ENCODE peak calls at places on chromosomes 5 and 9, in five cellular contexts. One of them, this sample, is unnamed.

GRCh38 chr9:120931278-120932085 is 4.9 kb upstream of the TRAF1 start:
- DNase-seq in AG09309: no peak
- DNase-seq in mammary epithelial cell: peak
- DNase-seq in H1: no peak
- DNase-seq in fibroblast of mammary gland: peak
- DNase-seq in this sample: peak

GRCh38 chr5:73135429-73136276 is 15.3 kb downstream of the TMEM171 start:
- DNase-seq in AG09309: peak
- DNase-seq in mammary epithelial cell: peak
- DNase-seq in H1: no peak
- DNase-seq in fibroblast of mammary gland: peak
- DNase-seq in this sample: peak

GRCh38 chr5:75050415-75050814 is 1.9 kb downstream of the GCNT4 start:
- DNase-seq in AG09309: no peak
- DNase-seq in mammary epithelial cell: no peak
- DNase-seq in H1: no peak
- DNase-seq in fibroblast of mammary gland: peak
- DNase-seq in this sample: peak

GRCh38 chr5:95727764-95728191 is 3.4 kb upstream of the RHOBTB3 start:
- DNase-seq in AG09309: no peak
- DNase-seq in mammary epithelial cell: peak
- DNase-seq in H1: no peak
- DNase-seq in fibroblast of mammary gland: peak
- DNase-seq in this sample: peak

GRCh38 chr9:18490591-18491370 is 16.8 kb downstream of the ADAMTSL1 start:
- DNase-seq in AG09309: peak
- DNase-seq in mammary epithelial cell: peak
- DNase-seq in H1: no peak
- DNase-seq in fibroblast of mammary gland: peak
- DNase-seq in this sample: peak

GRCh38 chr5:176721509-176721908 is 74.2 kb downstream of the TSPAN17 start:
- DNase-seq in AG09309: no peak
- DNase-seq in mammary epithelial cell: no peak
- DNase-seq in H1: no peak
- DNase-seq in fibroblast of mammary gland: no peak
- DNase-seq in this sample: no peak

GRCh38 chr9:117704597-117704996 is 394 bp downstream of the TLR4 start:
- DNase-seq in AG09309: no peak
- DNase-seq in mammary epithelial cell: peak
- DNase-seq in H1: no peak
- DNase-seq in fibroblast of mammary gland: no peak
- DNase-seq in this sample: no peak

GRCh38 chr9:33661186-33661585 is 134.2 kb upstream of the PRSS3 start:
- DNase-seq in AG09309: no peak
- DNase-seq in mammary epithelial cell: no peak
- DNase-seq in H1: no peak
- DNase-seq in fibroblast of mammary gland: peak
- DNase-seq in this sample: peak

GRCh38 chr5:172235827-172236749 is 42.1 kb downstream of the EFCAB9 start:
- DNase-seq in AG09309: no peak
- DNase-seq in mammary epithelial cell: no peak
- DNase-seq in H1: no peak
- DNase-seq in fibroblast of mammary gland: peak
- DNase-seq in this sample: peak

GRCh38 chr9:19913151-19913550 is 124.3 kb upstream of the SLC24A2 start:
- DNase-seq in AG09309: no peak
- DNase-seq in mammary epithelial cell: peak
- DNase-seq in H1: no peak
- DNase-seq in fibroblast of mammary gland: no peak
- DNase-seq in this sample: no peak

GRCh38 chr5:145260670-145261069 is 574.5 kb downstream of the PRELID2 start:
- DNase-seq in AG09309: no peak
- DNase-seq in mammary epithelial cell: no peak
- DNase-seq in H1: no peak
- DNase-seq in fibroblast of mammary gland: no peak
- DNase-seq in this sample: no peak

GRCh38 chr9:105930007-105930627 is 235.8 kb downstream of the TMEM38B start:
- DNase-seq in AG09309: no peak
- DNase-seq in mammary epithelial cell: no peak
- DNase-seq in H1: no peak
- DNase-seq in fibroblast of mammary gland: no peak
- DNase-seq in this sample: no peak

GRCh38 chr5:60699549-60700346 is at the start of gene DEPDC1B:
- DNase-seq in AG09309: peak
- DNase-seq in mammary epithelial cell: peak
- DNase-seq in H1: peak
- DNase-seq in fibroblast of mammary gland: peak
- DNase-seq in this sample: peak

GRCh38 chr5:78569441-78569840 is 79.1 kb downstream of the LHFPL2 start:
- DNase-seq in AG09309: peak
- DNase-seq in mammary epithelial cell: no peak
- DNase-seq in H1: no peak
- DNase-seq in fibroblast of mammary gland: peak
- DNase-seq in this sample: no peak

GRCh38 chr9:129665008-129665771 is at the start of gene PRRX2:
- DNase-seq in AG09309: no peak
- DNase-seq in mammary epithelial cell: no peak
- DNase-seq in H1: no peak
- DNase-seq in fibroblast of mammary gland: no peak
- DNase-seq in this sample: peak

GRCh38 chr5:423233-423565 is 19.8 kb upstream of the EXOC3 start:
- DNase-seq in AG09309: no peak
- DNase-seq in mammary epithelial cell: no peak
- DNase-seq in H1: no peak
- DNase-seq in fibroblast of mammary gland: no peak
- DNase-seq in this sample: no peak

GRCh38 chr5:157949520-157949919 is 90.6 kb upstream of the CLINT1 start:
- DNase-seq in AG09309: no peak
- DNase-seq in mammary epithelial cell: no peak
- DNase-seq in H1: no peak
- DNase-seq in fibroblast of mammary gland: no peak
- DNase-seq in this sample: no peak

GRCh38 chr9:16811987-16812685 is 58.3 kb downstream of the BNC2 start:
- DNase-seq in AG09309: no peak
- DNase-seq in mammary epithelial cell: no peak
- DNase-seq in H1: no peak
- DNase-seq in fibroblast of mammary gland: no peak
- DNase-seq in this sample: no peak

GRCh38 chr9:136003356-136004218 is 42.4 kb upstream of the UBAC1 start:
- DNase-seq in AG09309: no peak
- DNase-seq in mammary epithelial cell: no peak
- DNase-seq in H1: no peak
- DNase-seq in fibroblast of mammary gland: no peak
- DNase-seq in this sample: no peak

GRCh38 chr5:168851902-168852321 is 272.7 kb upstream of the PANK3 start:
- DNase-seq in AG09309: peak
- DNase-seq in mammary epithelial cell: peak
- DNase-seq in H1: no peak
- DNase-seq in fibroblast of mammary gland: peak
- DNase-seq in this sample: peak

GRCh38 chr9:21580636-21581353 is 98.7 kb upstream of the IFNE start:
- DNase-seq in AG09309: no peak
- DNase-seq in mammary epithelial cell: no peak
- DNase-seq in H1: no peak
- DNase-seq in fibroblast of mammary gland: no peak
- DNase-seq in this sample: no peak

GRCh38 chr9:96654450-96655197 is 493 bp downstream of the PRXL2C start:
- DNase-seq in AG09309: peak
- DNase-seq in mammary epithelial cell: peak
- DNase-seq in H1: no peak
- DNase-seq in fibroblast of mammary gland: peak
- DNase-seq in this sample: peak

GRCh38 chr9:135641047-135641446 is 1.7 kb upstream of the GLT6D1 start:
- DNase-seq in AG09309: no peak
- DNase-seq in mammary epithelial cell: no peak
- DNase-seq in H1: no peak
- DNase-seq in fibroblast of mammary gland: no peak
- DNase-seq in this sample: no peak

GRCh38 chr5:91255396-91256141 is 127.5 kb downstream of the ARRDC3 start:
- DNase-seq in AG09309: no peak
- DNase-seq in mammary epithelial cell: no peak
- DNase-seq in H1: no peak
- DNase-seq in fibroblast of mammary gland: no peak
- DNase-seq in this sample: no peak

GRCh38 chr5:72508241-72509170 is 1.3 kb upstream of the ZNF366 start:
- DNase-seq in AG09309: no peak
- DNase-seq in mammary epithelial cell: no peak
- DNase-seq in H1: no peak
- DNase-seq in fibroblast of mammary gland: no peak
- DNase-seq in this sample: no peak

GRCh38 chr5:56693220-56693579 is 122.1 kb upstream of the MAP3K1 start:
- DNase-seq in AG09309: no peak
- DNase-seq in mammary epithelial cell: no peak
- DNase-seq in H1: no peak
- DNase-seq in fibroblast of mammary gland: no peak
- DNase-seq in this sample: no peak

GRCh38 chr9:91421022-91421765 is 2.4 kb downstream of the NFIL3 start:
- DNase-seq in AG09309: no peak
- DNase-seq in mammary epithelial cell: no peak
- DNase-seq in H1: no peak
- DNase-seq in fibroblast of mammary gland: peak
- DNase-seq in this sample: peak

GRCh38 chr5:141369994-141370848 is at the start of gene PCDHGB3:
- DNase-seq in AG09309: no peak
- DNase-seq in mammary epithelial cell: peak
- DNase-seq in H1: no peak
- DNase-seq in fibroblast of mammary gland: peak
- DNase-seq in this sample: peak

GRCh38 chr5:148974638-148975330 is 88.1 kb downstream of the SH3TC2 start:
- DNase-seq in AG09309: no peak
- DNase-seq in mammary epithelial cell: no peak
- DNase-seq in H1: no peak
- DNase-seq in fibroblast of mammary gland: no peak
- DNase-seq in this sample: no peak

GRCh38 chr5:124639095-124639665 is 107.3 kb downstream of the ZNF608 start:
- DNase-seq in AG09309: no peak
- DNase-seq in mammary epithelial cell: no peak
- DNase-seq in H1: peak
- DNase-seq in fibroblast of mammary gland: no peak
- DNase-seq in this sample: no peak
- H3K4me3 ChIP-seq in AG09309: no peak
- H3K4me3 ChIP-seq in mammary epithelial cell: no peak
- H3K4me3 ChIP-seq in H1: peak
- H3K4me3 ChIP-seq in fibroblast of mammary gland: no peak
- H3K4me3 ChIP-seq in this sample: no peak

DNA sequence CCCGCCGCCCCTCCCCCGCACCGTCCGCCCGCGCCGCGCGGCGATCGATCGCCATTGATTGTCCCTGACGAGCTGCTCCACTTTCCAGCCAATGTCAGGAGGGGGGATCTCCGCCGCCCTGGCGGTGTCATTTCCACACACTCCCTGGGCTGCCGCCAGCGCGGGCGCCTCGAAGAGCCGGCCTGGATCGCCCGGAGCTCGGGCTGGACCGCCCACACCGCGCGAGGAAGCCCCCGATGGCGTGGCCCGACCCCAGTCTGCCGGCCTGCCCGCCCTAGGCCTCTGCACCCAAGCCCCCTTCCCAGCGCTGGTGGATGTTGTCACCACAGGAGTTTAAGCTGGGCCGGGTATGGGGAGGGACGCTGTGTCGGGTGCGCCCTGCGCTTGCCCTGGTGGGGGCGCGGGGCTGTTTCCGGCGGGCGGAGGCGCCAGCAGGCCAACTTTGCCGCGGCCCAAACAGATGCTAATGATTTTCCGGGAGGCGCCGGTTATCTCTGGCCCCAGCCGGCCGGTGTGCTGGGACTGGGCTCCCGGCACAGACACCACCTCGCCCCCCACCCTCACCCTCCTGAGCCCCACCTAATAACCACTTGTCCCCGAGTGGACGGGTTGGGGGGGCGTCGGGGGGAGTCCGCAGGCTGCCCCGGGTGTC is 10.6 kb upstream of the CXXC5 start:
- DNase-seq in AG09309: no peak
- DNase-seq in mammary epithelial cell: peak
- DNase-seq in H1: no peak
- DNase-seq in fibroblast of mammary gland: peak
- DNase-seq in this sample: peak
- TF ChIP-seq CTCF in AG09309: peak
- TF ChIP-seq CTCF in mammary epithelial cell: no peak
- TF ChIP-seq CTCF in H1: no peak
- TF ChIP-seq CTCF in fibroblast of mammary gland: no peak
- TF ChIP-seq CTCF in this sample: peak

GRCh38 chr5:147869112-147869511 is 9.4 kb upstream of the SCGB3A2 start:
- DNase-seq in AG09309: no peak
- DNase-seq in mammary epithelial cell: no peak
- DNase-seq in H1: peak
- DNase-seq in fibroblast of mammary gland: no peak
- DNase-seq in this sample: no peak
- H3K4me3 ChIP-seq in AG09309: no peak
- H3K4me3 ChIP-seq in mammary epithelial cell: no peak
- H3K4me3 ChIP-seq in H1: peak
- H3K4me3 ChIP-seq in fibroblast of mammary gland: no peak
- H3K4me3 ChIP-seq in this sample: no peak

GRCh38 chr5:114101153-114101552 is 260.7 kb upstream of the KCNN2 start:
- DNase-seq in AG09309: peak
- DNase-seq in mammary epithelial cell: peak
- DNase-seq in H1: no peak
- DNase-seq in fibroblast of mammary gland: peak
- DNase-seq in this sample: peak

GRCh38 chr5:114099161-114099560 is 262.7 kb upstream of the KCNN2 start:
- DNase-seq in AG09309: no peak
- DNase-seq in mammary epithelial cell: no peak
- DNase-seq in H1: no peak
- DNase-seq in fibroblast of mammary gland: no peak
- DNase-seq in this sample: no peak

GRCh38 chr5:114097570-114097969 is 264.3 kb upstream of the KCNN2 start:
- DNase-seq in AG09309: no peak
- DNase-seq in mammary epithelial cell: no peak
- DNase-seq in H1: no peak
- DNase-seq in fibroblast of mammary gland: no peak
- DNase-seq in this sample: no peak
- TF ChIP-seq CTCF in AG09309: no peak
- TF ChIP-seq CTCF in mammary epithelial cell: no peak
- TF ChIP-seq CTCF in H1: peak
- TF ChIP-seq CTCF in fibroblast of mammary gland: no peak
- TF ChIP-seq CTCF in this sample: no peak

GRCh38 chr5:120435129-120435528 is 29.0 kb upstream of the PRR16 start:
- DNase-seq in AG09309: no peak
- DNase-seq in mammary epithelial cell: no peak
- DNase-seq in H1: no peak
- DNase-seq in fibroblast of mammary gland: no peak
- DNase-seq in this sample: no peak
- H3K4me3 ChIP-seq in AG09309: no peak
- H3K4me3 ChIP-seq in mammary epithelial cell: no peak
- H3K4me3 ChIP-seq in H1: no peak
- H3K4me3 ChIP-seq in fibroblast of mammary gland: no peak
- H3K4me3 ChIP-seq in this sample: no peak

GRCh38 chr9:94603259-94603776 is 9.7 kb upstream of the FBP2 start:
- DNase-seq in AG09309: peak
- DNase-seq in mammary epithelial cell: peak
- DNase-seq in H1: peak
- DNase-seq in fibroblast of mammary gland: peak
- DNase-seq in this sample: peak
- TF ChIP-seq CTCF in AG09309: peak
- TF ChIP-seq CTCF in mammary epithelial cell: peak
- TF ChIP-seq CTCF in H1: peak
- TF ChIP-seq CTCF in fibroblast of mammary gland: peak
- TF ChIP-seq CTCF in this sample: peak

This sample was measured in AG10803.